ENCODE peak calls at places on chromosomes 5 and 9, in six cellular contexts. W is HCT116, F is tibial nerve, U is GM23338, Y is heart left ventricle, Z is body of pancreas. V is an unnamed sample.

GRCh38 chr9:15231788-15232635 is 75.0 kb downstream of the TTC39B start:
- DNase-seq in W (peak), Z (no peak), Y (no peak), U (peak), F (no peak), V (no peak)

GRCh38 chr9:6417186-6417585 is 4.2 kb downstream of the UHRF2 start:
- DNase-seq in W (no peak), U (no peak), F (no peak), Z (no peak), Y (no peak), V (no peak)

GRCh38 chr9:89036383-89036782 is 45.1 kb downstream of the S1PR3 start:
- DNase-seq in F (no peak), W (no peak), U (no peak), Z (no peak), Y (no peak), V (no peak)

GRCh38 chr5:13350754-13351153 is 593.7 kb downstream of the DNAH5 start:
- DNase-seq in Y (no peak), U (no peak), Z (no peak), F (no peak), W (no peak), V (no peak)

GRCh38 chr5:58399951-58400350 is 59.9 kb downstream of the PLK2 start:
- DNase-seq in F (no peak), Y (no peak), Z (no peak), W (no peak), U (peak), V (no peak)

GRCh38 chr5:62494772-62495171 is 82.2 kb downstream of the IPO11 start:
- DNase-seq in W (no peak), F (no peak), Z (no peak), U (no peak), Y (no peak), V (no peak)

GRCh38 chr9:5851445-5851844 is 18.5 kb upstream of the ERMP1 start:
- DNase-seq in U (no peak), W (no peak), Z (no peak), F (no peak), Y (no peak), V (peak)

GRCh38 chr9:114289571-114290481 is 33.1 kb upstream of the ORM1 start:
- DNase-seq in Y (peak), U (no peak), F (peak), W (no peak), Z (peak), V (no peak)

GRCh38 chr9:32644698-32645097 is 9.2 kb upstream of the TAF1L start:
- DNase-seq in Y (no peak), U (no peak), F (no peak), Z (no peak), W (no peak), V (peak)

GRCh38 chr5:133977858-133978257 is 9.4 kb upstream of the C5orf15 start:
- DNase-seq in U (no peak), Z (no peak), Y (no peak), W (no peak), F (no peak), V (no peak)

GRCh38 chr5:32522429-32523143 is 62.8 kb upstream of the SUB1 start:
- DNase-seq in Y (peak), Z (no peak), U (no peak), W (no peak), F (peak), V (no peak)

GRCh38 chr9:73916016-73916673 is 581.0 kb upstream of the RORB start:
- DNase-seq in Z (no peak), U (peak), W (no peak), F (no peak), Y (no peak), V (peak)

GRCh38 chr9:127537014-127537413 is 75.1 kb upstream of the STXBP1 start:
- DNase-seq in Z (no peak), W (no peak), F (no peak), U (peak), Y (no peak), V (peak)

GRCh38 chr5:133341296-133341695 is 271.0 kb downstream of the FSTL4 start:
- DNase-seq in F (no peak), Y (no peak), Z (no peak), U (no peak), W (no peak), V (no peak)

GRCh38 chr9:96251451-96251850 is 50.5 kb downstream of the HSD17B3 start:
- DNase-seq in Z (no peak), W (no peak), F (no peak), U (no peak), Y (no peak), V (peak)

GRCh38 chr9:116232425-116233159 is 79.0 kb downstream of the PAPPA start:
- DNase-seq in Z (no peak), W (no peak), U (no peak), Y (no peak), F (no peak), V (no peak)

GRCh38 chr5:107470007-107470582 is 200.6 kb downstream of the EFNA5 start:
- DNase-seq in Y (no peak), W (no peak), U (no peak), F (no peak), Z (no peak), V (peak)

DNA sequence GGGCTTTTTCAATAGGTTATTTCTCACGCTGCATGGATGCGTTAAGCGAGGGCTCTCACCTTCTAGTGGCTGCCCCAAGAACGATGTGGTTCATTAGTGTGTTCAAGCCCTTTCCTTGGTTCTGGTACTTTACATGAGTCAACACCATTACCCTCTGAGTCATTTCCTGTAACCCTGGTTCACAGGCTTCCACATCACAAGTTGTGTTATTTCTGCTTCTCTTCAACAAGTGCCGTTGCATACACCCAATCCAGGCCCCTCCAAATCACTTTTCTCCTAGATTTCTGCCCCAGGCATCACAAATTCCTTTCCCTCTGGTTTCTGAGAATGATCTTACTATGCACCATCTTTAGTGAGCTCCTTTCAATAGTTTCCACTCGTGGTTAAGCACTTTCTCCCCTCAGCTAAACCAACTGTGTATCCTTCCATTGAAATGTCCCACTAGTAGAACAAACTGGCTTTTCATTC is 69.5 kb upstream of the RAD23B start:
- DNase-seq in Z (no peak), F (no peak), Y (no peak), W (peak), U (no peak), V (peak)
- H3K27ac ChIP-seq in Z (no peak), F (no peak), Y (no peak), W (peak), U (no peak), V (peak)

DNA sequence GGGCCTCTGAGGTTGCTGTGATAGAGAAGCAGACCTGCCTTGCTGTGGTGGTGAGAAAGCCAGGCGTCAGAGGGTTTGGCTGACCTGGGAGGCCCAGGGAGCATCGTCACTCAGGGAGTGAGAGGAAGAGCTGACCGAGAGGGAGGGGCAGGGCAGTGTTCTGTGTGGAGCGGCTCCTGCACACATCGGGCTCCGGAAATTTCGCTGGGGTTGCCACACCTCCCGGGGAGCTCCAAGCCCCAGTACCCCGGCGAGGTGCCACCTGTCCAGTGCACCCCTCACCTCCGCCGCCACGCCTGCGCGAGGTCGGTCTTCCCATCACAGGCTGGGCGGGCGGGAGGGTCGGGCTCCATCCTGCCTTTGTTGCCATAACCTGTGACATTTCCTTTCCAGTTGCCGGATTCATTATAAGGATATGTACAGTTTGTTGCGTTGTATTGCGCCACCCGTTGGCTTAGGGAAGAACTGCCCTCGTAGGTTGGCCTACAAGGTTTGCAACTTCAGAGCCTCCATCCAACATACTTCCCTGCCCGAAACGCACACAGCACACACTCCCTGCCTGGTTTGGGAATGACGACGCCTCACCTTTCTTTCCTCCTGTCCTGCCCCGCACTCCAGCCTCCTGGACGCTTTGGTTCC is 223.2 kb downstream of the CACNA1B start:
- DNase-seq in Z (no peak), W (no peak), Y (no peak), F (no peak), U (peak), V (no peak)
- TF ChIP-seq CTCF in Z (no peak), W (peak), Y (peak), F (no peak), U (peak), V (no peak)

GRCh38 chr5:172096184-172096941 is 89.9 kb upstream of the FBXW11 start:
- DNase-seq in W (no peak), U (no peak), Y (no peak), F (no peak), Z (no peak), V (no peak)
- H3K27ac ChIP-seq in W (no peak), U (no peak), Y (no peak), F (no peak), Z (no peak), V (peak)

GRCh38 chr5:78760411-78761169 is 112.0 kb upstream of the LHFPL2 start:
- DNase-seq in Z (no peak), F (no peak), U (peak), Y (no peak), W (no peak), V (no peak)
- TF ChIP-seq CTCF in Z (no peak), F (no peak), U (peak), Y (no peak), W (no peak), V (no peak)

GRCh38 chr9:110141118-110141797 is 66.7 kb downstream of the C9orf152 start:
- DNase-seq in W (no peak), F (peak), Y (no peak), U (no peak), Z (peak), V (peak)
- H3K27ac ChIP-seq in W (no peak), F (peak), Y (peak), U (no peak), Z (no peak), V (peak)

DNA sequence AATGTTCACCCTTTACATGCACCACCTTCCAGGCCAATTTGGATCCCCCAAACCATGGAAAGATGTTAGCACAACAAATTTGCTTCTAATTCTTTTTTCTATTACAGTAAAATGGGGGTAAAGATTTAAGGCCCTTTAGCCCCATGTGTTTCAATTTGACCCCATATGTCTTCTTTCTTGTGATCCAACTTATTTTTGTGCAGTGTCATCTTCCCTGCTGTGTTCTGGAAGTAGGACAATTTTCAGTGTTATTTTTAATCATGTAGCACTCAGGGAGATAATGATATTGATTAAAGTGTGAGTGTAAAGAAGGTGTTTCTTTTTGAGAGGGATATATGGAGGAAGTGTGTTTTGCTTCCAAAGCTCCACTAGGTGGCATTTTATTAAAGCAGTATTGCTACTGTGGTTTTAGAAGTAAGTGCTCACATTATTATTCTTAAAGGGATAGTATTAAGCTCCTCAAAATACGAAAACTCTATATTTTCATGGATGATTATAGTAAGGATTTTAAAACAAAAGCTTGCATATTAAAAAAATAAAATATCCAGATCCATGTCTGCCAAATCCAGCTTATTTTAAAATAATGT is 118.7 kb upstream of the ATP10B start:
- DNase-seq in W (no peak), Z (no peak), Y (no peak), U (peak), F (no peak), V (no peak)
- TF ChIP-seq CTCF in W (no peak), Z (no peak), Y (peak), U (peak), F (no peak), V (peak)

GRCh38 chr5:1261643-1262042 is 33.2 kb downstream of the TERT start:
- DNase-seq in Z (no peak), Y (no peak), F (no peak), W (no peak), U (no peak), V (no peak)

GRCh38 chr5:1264211-1264610 is 30.7 kb downstream of the TERT start:
- DNase-seq in W (no peak), Z (no peak), U (no peak), Y (no peak), F (no peak), V (no peak)

GRCh38 chr5:1265026-1265425 is 29.8 kb downstream of the TERT start:
- DNase-seq in Z (no peak), Y (no peak), F (no peak), W (no peak), U (no peak), V (no peak)

GRCh38 chr5:1259806-1260480 is 34.8 kb downstream of the SLC6A18 start:
- DNase-seq in W (no peak), U (no peak), F (no peak), Z (no peak), Y (no peak), V (no peak)

DNA sequence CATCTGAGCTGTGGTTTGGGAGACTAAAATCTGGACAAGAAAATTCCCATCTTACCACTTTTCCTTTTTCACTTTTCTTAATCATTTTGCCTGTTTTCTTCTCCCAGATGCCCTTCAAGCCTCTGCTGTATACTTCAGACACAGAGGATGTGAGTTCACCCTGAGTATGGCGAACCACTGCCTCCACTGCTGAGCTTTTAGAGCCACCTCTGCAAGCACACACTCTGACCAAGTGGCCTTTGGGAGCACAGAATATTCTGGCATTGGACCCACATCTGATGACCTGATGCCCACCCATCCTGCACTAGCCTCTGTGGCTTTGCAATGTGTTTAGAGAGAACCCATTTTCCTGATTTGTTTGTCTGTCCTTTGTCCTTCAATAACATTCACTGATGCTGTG is 32.5 kb downstream of the TERT start:
- DNase-seq in U (peak), Z (no peak), F (no peak), Y (no peak), W (no peak), V (no peak)
- H3K27ac ChIP-seq in U (no peak), Z (no peak), F (no peak), Y (no peak), W (no peak), V (no peak)

V was measured in RWPE1.